ENCODE peak calls at places on chromosome 15, in six cellular contexts. N is Peyer's patch, S is upper lobe of left lung, A is esophagus squamous epithelium, X is heart left ventricle, Z is A549. W is an unnamed sample.

GRCh38 chr15:68197661-68198437 is 7.3 kb downstream of the CALML4 start:
- DNase-seq in X (no peak), Z (no peak), N (no peak), A (no peak), S (no peak), W (no peak)

GRCh38 chr15:98743177-98743576 is 94.8 kb downstream of the IGF1R start:
- DNase-seq in N (no peak), X (no peak), Z (no peak), S (no peak), A (no peak), W (no peak)

GRCh38 chr15:31278544-31279220 is 48.0 kb upstream of the KLF13 start:
- DNase-seq in X (no peak), N (no peak), A (no peak), S (no peak), Z (no peak), W (peak)

GRCh38 chr15:86877171-86877631 is 797.5 kb downstream of the AGBL1 start:
- DNase-seq in Z (peak), A (no peak), S (no peak), N (no peak), X (no peak), W (no peak)

GRCh38 chr15:83850846-83851245 is 196.9 kb downstream of the ADAMTSL3 start:
- DNase-seq in A (no peak), X (no peak), S (no peak), N (no peak), Z (no peak), W (no peak)

GRCh38 chr15:28191832-28192231 is 92.7 kb upstream of the OCA2 start:
- DNase-seq in Z (peak), S (peak), A (no peak), X (peak), N (no peak), W (peak)

GRCh38 chr15:65082303-65082958 is 5.9 kb downstream of the KBTBD13 start:
- DNase-seq in S (peak), N (peak), X (peak), A (no peak), Z (no peak), W (no peak)

GRCh38 chr15:77823736-77824135 is 191.0 kb upstream of the LINGO1 start:
- DNase-seq in A (no peak), Z (no peak), N (no peak), X (no peak), S (no peak), W (no peak)

GRCh38 chr15:26102988-26103387 is 239.9 kb upstream of the ATP10A start:
- DNase-seq in X (no peak), S (no peak), N (no peak), A (no peak), Z (no peak), W (no peak)

GRCh38 chr15:80199869-80200268 is 47.1 kb downstream of the FAH start:
- DNase-seq in S (no peak), Z (no peak), N (no peak), A (no peak), X (no peak), W (no peak)

GRCh38 chr15:88490036-88490435 is 22.5 kb downstream of the MRPS11 start:
- DNase-seq in S (no peak), Z (no peak), A (no peak), N (no peak), X (no peak), W (no peak)

GRCh38 chr15:81255596-81255995 is 58.9 kb downstream of the IL16 start:
- DNase-seq in X (no peak), N (no peak), S (no peak), A (no peak), Z (no peak), W (no peak)

GRCh38 chr15:60507596-60508424 is 28.9 kb upstream of the ICE2 start:
- DNase-seq in N (no peak), S (peak), X (no peak), A (no peak), Z (peak), W (peak)

GRCh38 chr15:77255385-77255784 is 164.5 kb downstream of the PEAK1 start:
- DNase-seq in N (no peak), A (no peak), S (no peak), Z (no peak), X (no peak), W (no peak)

GRCh38 chr15:81531141-81531592 is 157.2 kb upstream of the TMC3 start:
- DNase-seq in A (no peak), Z (no peak), S (no peak), N (no peak), X (no peak), W (no peak)

DNA sequence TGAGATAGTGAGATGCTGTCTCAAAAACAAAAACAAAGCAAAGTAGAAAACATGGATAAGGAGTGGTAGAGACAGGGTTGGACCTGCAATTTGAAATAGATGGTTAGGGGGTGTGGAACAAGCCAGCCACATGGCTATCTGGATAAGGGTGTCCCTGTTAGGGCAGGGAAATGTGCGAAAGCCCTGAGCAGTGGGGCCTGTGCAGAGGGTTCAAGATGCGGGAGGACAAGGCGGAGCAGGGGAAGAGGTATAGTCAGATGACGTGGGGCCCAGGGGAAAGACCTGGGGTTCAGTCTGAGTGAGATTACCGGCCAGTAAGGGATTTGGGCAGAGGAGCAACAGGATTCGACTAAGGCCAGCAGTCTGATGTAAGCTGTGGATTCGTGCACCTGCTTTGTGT is 18.4 kb upstream of the NR2E3 start:
- DNase-seq in N (no peak), Z (no peak), A (no peak), X (no peak), S (no peak), W (no peak)
- H3K4me3 ChIP-seq in N (no peak), Z (no peak), A (no peak), X (no peak), S (no peak), W (no peak)

GRCh38 chr15:52678468-52679231 is 538 bp downstream of the ATOSA start:
- DNase-seq in X (peak), S (peak), Z (peak), N (peak), A (peak), W (peak)

GRCh38 chr15:52679232-52680040 is at the start of gene ATOSA:
- DNase-seq in X (peak), N (peak), S (peak), Z (peak), A (peak), W (peak)

GRCh38 chr15:52680041-52680391 is 828 bp upstream of the ATOSA start:
- DNase-seq in S (no peak), X (no peak), Z (peak), A (no peak), N (no peak), W (no peak)

GRCh38 chr15:52678036-52678467 is 1.1 kb downstream of the ATOSA start:
- DNase-seq in X (peak), Z (peak), A (no peak), S (peak), N (peak), W (peak)

DNA sequence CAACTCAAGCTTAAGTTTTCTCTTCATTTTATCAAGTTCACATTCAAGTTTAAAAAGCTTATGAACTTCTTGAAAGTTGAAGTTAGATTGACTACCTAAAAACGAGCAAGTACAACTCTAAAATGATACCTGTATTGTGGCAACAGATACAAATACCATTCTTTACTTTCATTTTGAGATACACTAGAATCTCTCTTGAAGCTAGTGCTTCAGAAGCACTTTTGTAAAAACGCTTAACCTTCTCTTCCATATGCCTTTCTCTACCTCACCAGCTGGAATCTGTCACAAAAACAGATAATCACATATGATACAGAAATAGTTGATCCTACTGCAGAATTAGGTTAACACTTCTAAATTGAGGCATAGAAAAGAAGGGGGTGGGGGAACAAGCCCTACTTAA is 1.6 kb downstream of the ATOSA start:
- DNase-seq in Z (peak), X (no peak), N (no peak), A (no peak), S (no peak), W (no peak)
- H3K27ac ChIP-seq in Z (peak), X (peak), N (peak), A (peak), S (peak), W (peak)

GRCh38 chr15:75625542-75626347 is at the start of gene SNUPN:
- DNase-seq in Z (peak), N (peak), S (peak), X (peak), A (peak), W (peak)
- TF ChIP-seq POLR2A in Z (peak), N (peak), S (peak), X (peak), A (peak), W (peak)

GRCh38 chr15:42153874-42154575 is 2.4 kb downstream of the PLA2G4F start:
- DNase-seq in N (no peak), Z (no peak), S (peak), A (no peak), X (no peak), W (no peak)

GRCh38 chr15:42154576-42155355 is 1.7 kb downstream of the PLA2G4F start:
- DNase-seq in N (no peak), S (no peak), Z (no peak), X (no peak), A (no peak), W (no peak)

GRCh38 chr15:42157381-42157780 is 945 bp upstream of the PLA2G4F start:
- DNase-seq in X (no peak), Z (no peak), A (no peak), S (no peak), N (no peak), W (no peak)

GRCh38 chr15:42156266-42156922 is at the start of gene PLA2G4F:
- DNase-seq in N (peak), S (peak), X (no peak), Z (no peak), A (no peak), W (no peak)

GRCh38 chr15:42155546-42156265 is 730 bp downstream of the PLA2G4F start:
- DNase-seq in X (no peak), N (peak), S (no peak), Z (no peak), A (no peak), W (no peak)
- H3K4me3 ChIP-seq in X (peak), N (peak), S (peak), Z (no peak), A (peak), W (no peak)

DNA sequence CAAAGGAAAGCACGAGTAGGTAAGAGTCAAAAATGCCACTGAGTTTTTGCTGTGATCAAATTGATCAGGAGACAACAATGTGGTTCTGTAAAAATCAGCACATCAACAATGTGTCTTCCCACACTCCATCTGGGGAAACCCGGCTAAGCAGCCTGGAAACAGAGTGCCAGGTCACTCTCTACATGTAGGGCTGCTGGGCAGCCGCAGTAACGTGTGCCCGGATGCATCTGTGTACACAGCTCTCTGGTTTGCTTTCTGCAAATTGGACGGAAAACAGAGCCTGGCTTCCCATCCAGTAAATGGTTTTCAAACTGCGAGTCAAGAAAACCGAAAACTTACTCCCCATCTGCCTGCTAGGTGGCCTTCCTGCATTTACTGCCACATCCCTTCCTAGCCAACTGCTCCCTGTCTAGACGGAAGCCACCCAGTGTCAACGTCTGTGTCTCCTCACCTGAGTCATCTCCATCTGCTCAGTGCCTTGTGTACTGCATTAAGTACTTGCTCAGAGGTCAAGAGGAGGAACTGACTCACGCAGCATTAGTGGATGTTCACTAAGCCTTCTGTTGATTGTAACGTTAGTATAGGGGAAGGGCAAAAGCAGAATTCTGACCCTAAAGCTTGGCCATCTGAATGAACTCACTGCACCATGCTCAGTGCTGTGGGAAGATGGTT is 124.1 kb downstream of the TJP1 start:
- DNase-seq in X (no peak), S (no peak), A (no peak), N (no peak), Z (peak), W (no peak)
- H3K27ac ChIP-seq in X (no peak), S (no peak), A (no peak), N (no peak), Z (peak), W (no peak)

DNA sequence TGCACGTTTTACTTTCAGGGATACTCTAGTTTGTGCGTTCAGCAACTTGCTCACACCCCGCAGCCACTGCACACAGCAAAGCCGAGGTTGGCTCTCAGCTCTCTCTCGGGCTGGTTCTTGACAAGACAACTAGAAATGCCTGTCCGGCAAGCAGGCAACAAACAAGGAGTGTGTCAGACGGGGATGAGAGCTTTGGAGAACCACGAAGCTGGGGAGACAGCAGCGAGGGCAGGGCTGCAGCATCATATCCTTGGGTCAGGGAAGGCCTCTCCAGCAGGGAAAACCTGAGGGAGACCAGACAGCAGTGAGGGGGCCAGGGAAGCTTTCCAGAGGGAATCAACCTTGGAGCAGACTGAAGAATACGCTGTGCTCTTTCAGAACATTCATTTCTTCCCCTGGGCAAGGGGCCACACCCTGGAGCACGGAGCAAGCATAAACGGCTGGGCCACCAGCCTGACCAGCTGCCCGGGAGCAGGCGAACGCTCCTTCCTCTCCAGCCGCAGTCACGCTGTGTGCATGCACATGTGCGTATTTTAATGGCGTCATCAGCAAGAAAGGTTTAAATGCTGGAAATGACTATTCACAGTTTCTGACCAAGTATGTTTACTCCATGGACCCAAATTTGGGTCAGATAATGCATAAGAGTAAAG is 58.7 kb downstream of the CHSY1 start:
- DNase-seq in Z (no peak), N (no peak), A (no peak), X (peak), S (no peak), W (peak)
- TF ChIP-seq POLR2A in Z (no peak), N (no peak), A (no peak), X (no peak), S (no peak), W (no peak)

W was measured in testis.